ENCODE peak calls at places on chromosomes 12 and 14, in four cellular contexts. M is foreskin fibroblast; R is RWPE2; C is activated CD8-positive, alpha-beta T cell treated with anti-CD3 and anti-CD28 coated beads for 36 hours. Y is an unnamed sample.

GRCh38 chr12:125794401-125794800 is 729.2 kb downstream of the AACS start:
- DNase-seq in M (no peak), R (no peak), C (no peak), Y (no peak)

GRCh38 chr14:45039390-45039789 is 44.5 kb upstream of the PRPF39 start:
- DNase-seq in M (no peak), R (no peak), C (no peak), Y (no peak)

GRCh38 chr12:94815958-94816357 is 165.6 kb upstream of the TMCC3 start:
- DNase-seq in M (no peak), R (no peak), C (no peak), Y (no peak)

GRCh38 chr12:106758349-106758951 is 16.0 kb upstream of the RIC8B start:
- DNase-seq in M (no peak), R (no peak), C (no peak), Y (no peak)

GRCh38 chr14:99996951-99997571 is 68.2 kb upstream of the EVL start:
- DNase-seq in M (no peak), R (peak), C (no peak), Y (no peak)

GRCh38 chr12:11749943-11750690 is 100.6 kb downstream of the ETV6 start:
- DNase-seq in M (no peak), R (no peak), C (no peak), Y (peak)

GRCh38 chr14:55731881-55732498 is 152.0 kb downstream of the KTN1 start:
- DNase-seq in M (peak), R (no peak), C (peak), Y (peak)

GRCh38 chr12:105369014-105369413 is 38.5 kb downstream of the C12orf75 start:
- DNase-seq in M (peak), R (no peak), C (no peak), Y (no peak)

GRCh38 chr14:69574266-69574953 is at the start of gene CCDC177:
- DNase-seq in M (peak), R (peak), C (peak), Y (peak)

GRCh38 chr12:32158525-32158924 is 51.9 kb downstream of the BICD1 start:
- DNase-seq in M (no peak), R (no peak), C (no peak), Y (no peak)
- TF ChIP-seq CTCF in M (no peak), R (no peak), C (no peak), Y (no peak)

GRCh38 chr12:45184145-45184958 is 31.5 kb upstream of the ANO6 start:
- DNase-seq in M (no peak), R (no peak), C (no peak), Y (no peak)

GRCh38 chr12:45186762-45187161 is 29.1 kb upstream of the ANO6 start:
- DNase-seq in M (no peak), R (no peak), C (no peak), Y (no peak)

GRCh38 chr12:45182511-45182910 is 33.4 kb upstream of the ANO6 start:
- DNase-seq in M (peak), R (no peak), C (no peak), Y (no peak)

GRCh38 chr12:45178771-45179170 is 37.1 kb upstream of the ANO6 start:
- DNase-seq in M (no peak), R (no peak), C (no peak), Y (no peak)

DNA sequence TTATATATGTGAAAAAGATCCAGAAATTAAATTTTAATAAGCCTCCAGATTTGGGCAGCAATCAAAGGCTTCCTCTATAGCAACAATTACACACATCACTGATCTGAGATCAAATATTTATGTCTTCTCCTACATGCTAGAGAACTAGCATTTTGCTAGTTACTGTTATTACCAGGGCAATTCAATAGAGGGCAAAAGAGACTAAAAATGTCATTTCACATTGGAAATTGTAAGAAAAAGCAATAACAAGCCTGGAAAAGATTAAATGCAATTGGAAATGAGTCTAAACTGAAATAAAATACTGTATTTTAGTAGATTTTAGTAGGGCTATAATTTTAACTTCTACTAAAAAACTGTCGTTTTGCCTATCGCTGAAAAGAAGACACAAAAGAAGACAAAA is 32.6 kb upstream of the ANO6 start:
- DNase-seq in M (peak), R (no peak), C (no peak), Y (no peak)
- TF ChIP-seq CTCF in M (peak), R (peak), C (peak), Y (peak)

DNA sequence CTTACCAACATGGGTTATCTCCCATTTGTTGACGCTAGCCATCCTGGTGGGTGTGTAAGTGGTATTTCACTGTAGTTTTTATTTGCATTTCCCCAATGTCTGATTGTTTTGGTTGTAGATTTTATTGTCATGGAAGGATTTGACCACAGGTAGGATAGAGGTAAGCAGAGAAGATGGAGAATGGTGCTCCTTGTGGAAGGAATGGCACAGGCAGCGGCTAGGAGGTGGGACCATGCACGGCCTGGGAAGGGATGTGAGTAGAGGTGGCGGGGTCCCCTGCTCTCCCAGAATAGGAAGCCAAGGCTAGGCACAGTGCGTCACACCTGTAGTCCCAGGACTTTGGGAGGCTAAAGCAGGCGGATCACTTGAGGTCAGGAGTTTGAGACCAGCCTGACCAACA is 41.4 kb downstream of the PHETA1 start:
- DNase-seq in M (no peak), R (no peak), C (no peak), Y (no peak)
- TF ChIP-seq CTCF in M (no peak), R (no peak), C (no peak), Y (no peak)

GRCh38 chr12:52984136-52984535 is 22.1 kb upstream of the EIF4B start:
- DNase-seq in M (peak), R (no peak), C (no peak), Y (no peak)
- TF ChIP-seq CTCF in M (peak), R (no peak), C (no peak), Y (no peak)

DNA sequence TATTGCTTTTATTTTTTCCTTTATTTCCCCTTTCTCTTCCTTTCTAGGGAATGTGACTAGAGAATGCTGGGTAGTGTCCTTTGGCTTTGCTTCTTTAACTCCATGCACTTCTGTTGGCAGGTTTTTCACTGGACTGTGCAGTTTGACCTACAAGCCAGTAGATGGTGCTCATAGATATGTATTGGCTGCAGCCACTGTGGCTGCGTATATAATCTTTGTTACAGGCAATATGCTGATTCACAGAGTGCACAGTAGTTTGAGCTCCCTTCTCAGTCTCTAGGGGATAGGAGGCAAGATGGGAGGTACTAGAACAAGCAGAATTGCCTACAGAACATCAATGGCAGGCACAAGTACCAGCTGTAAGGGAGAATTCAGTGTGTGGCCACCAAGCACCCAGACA is 503.5 kb downstream of the LRFN5 start:
- DNase-seq in M (peak), R (no peak), C (no peak), Y (peak)
- TF ChIP-seq CTCF in M (peak), R (peak), C (no peak), Y (peak)

DNA sequence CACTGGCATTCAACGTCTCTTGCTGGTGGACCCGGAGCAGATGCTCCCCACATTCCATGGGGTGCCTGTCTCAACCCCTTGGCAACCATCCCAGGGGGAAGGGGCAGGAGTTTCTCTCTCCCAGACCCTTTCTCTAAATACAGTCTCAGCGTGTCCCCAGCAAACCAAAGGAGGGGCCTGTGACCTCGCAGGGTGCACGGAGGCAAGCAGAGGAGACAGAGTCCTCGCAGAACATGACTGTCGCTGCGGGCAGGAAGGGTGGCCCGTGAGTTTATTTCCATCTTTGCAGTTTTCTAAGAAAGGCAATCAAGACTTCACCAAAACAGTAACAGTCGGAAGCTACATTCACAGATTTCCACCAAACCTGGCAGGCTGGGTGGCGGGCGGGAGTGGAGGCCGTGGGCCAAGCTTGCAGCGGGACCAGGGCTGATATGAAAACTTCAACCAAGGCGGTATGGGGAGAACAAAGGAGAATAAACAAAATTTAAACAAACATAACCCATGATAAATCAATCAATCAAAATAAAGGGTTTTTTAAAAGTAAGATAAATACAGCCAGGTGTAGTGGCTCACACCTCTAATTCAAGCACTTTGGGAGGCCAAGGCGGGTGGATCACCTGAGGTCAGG is 18.6 kb downstream of the BRF1 start:
- DNase-seq in M (no peak), R (no peak), C (no peak), Y (no peak)
- TF ChIP-seq CTCF in M (no peak), R (peak), C (peak), Y (no peak)

DNA sequence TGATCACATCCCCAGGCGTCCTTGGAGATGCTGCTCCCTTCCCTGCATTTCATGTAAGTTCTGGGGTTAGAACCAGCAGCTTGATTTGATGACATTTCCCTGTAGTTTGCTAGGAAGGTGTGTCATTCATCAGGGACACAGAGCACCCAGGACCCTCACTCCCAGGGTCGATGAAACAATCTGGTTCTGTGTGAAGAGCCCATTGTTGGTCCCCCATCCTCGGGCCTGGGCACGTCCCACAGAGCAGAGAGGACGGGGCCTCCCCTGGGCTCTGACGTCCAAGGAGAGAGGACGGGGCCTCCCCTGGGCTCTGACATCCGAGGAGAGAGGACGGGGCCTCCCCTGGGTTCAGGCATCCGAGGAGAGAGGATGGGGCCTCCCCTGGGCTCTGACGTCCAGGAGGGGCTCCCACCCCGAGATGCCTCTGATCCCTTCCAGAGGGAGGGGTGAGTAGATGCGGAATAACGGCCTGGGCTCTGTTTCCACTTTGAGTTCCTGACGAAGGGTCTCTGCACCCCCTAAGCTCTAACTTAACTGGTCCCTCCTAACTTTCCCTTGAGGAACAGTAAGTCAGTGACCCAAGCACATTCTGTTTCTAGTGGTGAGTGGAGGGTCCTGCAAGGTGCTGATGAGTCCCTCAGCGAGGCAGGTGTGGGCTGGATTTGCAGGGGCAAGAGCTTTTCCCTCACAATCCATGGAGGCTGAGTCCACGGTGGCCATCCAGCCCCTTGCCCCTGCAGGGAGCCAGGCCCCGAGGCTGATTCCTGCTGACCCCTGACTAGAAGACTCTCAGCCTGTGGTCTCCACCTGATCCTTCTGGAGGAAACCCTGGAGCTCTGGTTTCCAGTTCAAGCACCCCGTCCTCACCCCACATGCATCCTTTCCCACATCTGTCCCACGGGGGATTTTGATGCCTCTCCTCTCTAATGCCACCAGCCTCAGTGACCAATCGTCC is 35.5 kb upstream of the SFSWAP start:
- DNase-seq in M (no peak), R (no peak), C (no peak), Y (no peak)
- TF ChIP-seq CTCF in M (no peak), R (no peak), C (no peak), Y (no peak)